ENCODE peak calls at places on chromosomes 2 and 18, in five cellular contexts. T, U, C, Y and H are unnamed samples.

GRCh38 chr2:101706819-101707177 is 9.3 kb downstream of the MAP4K4 start:
- DNase-seq in T (no peak), U (no peak), C (no peak), Y (no peak), H (no peak)

GRCh38 chr2:126802316-126802715 is 96.4 kb upstream of the TEX51 start:
- DNase-seq in T (no peak), U (no peak), C (no peak), Y (no peak), H (no peak)

GRCh38 chr2:202269585-202269984 is 4.0 kb downstream of the NOP58 start:
- DNase-seq in T (no peak), U (peak; percentile 24), C (peak; percentile 44), Y (no peak), H (no peak)

GRCh38 chr2:27356056-27356381 is 545 bp downstream of the GTF3C2 start:
- DNase-seq in T (no peak), U (peak; percentile 70), C (peak; percentile 86), Y (peak; percentile 80), H (no peak)

GRCh38 chr2:168490916-168491605 is 35.0 kb downstream of the CERS6 start:
- DNase-seq in T (no peak), U (no peak), C (peak; percentile 34), Y (no peak), H (no peak)

GRCh38 chr2:45382744-45383143 is 228.3 kb downstream of the SRBD1 start:
- DNase-seq in T (no peak), U (no peak), C (peak; percentile 6), Y (no peak), H (no peak)

GRCh38 chr2:151999058-151999457 is 99.8 kb downstream of the CACNB4 start:
- DNase-seq in T (peak; percentile 62), U (peak; percentile 72), C (peak; percentile 80), Y (peak; percentile 77), H (peak; percentile 9)

GRCh38 chr2:26017464-26018183 is 16.3 kb upstream of the RAB10 start:
- DNase-seq in T (no peak), U (no peak), C (no peak), Y (no peak), H (no peak)

GRCh38 chr2:126776701-126777619 is 121.0 kb downstream of the GYPC start:
- DNase-seq in T (peak; percentile 22), U (peak; percentile 86), C (peak; percentile 85), Y (peak; percentile 40), H (peak; percentile 71)

GRCh38 chr18:13635046-13635445 is 91.3 kb downstream of the FAM210A start:
- DNase-seq in T (no peak), U (no peak), C (no peak), Y (no peak), H (no peak)

DNA sequence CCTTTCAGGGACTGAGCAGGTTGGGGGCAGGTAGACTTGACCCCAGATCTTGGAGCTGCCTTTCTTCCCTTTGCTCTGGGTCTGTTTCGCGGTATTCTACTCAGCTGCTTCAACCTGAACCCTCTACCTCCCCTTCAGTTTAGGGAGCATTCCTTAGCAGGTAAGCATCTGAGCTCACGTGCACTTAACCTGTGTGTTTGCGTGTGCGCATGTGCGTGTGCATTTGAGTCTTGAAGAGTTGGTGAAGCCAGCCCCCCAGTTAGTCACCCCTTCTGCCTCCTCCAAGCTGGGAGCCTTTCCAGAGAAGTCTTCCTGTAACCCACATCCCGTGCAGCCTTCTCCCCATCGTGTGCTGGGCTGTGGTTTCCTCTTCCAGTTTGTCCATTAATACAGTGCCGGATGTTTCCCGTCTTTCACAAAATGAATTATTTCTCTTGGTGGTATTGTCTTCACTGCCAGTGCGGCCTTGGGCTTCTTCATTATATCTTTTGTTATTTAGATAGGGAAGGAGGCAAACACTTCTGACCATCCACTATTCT is 33.2 kb downstream of the B3GNT2 start:
- DNase-seq in T (no peak), U (no peak), C (no peak), Y (no peak), H (no peak)
- TF ChIP-seq JUND in T (no peak), U (no peak), C (no peak), Y (no peak), H (no peak)

GRCh38 chr2:216921057-216921456 is 61.2 kb upstream of the TNP1 start:
- DNase-seq in T (no peak), U (no peak), C (no peak), Y (no peak), H (no peak)

GRCh38 chr2:216923706-216924105 is 63.8 kb upstream of the TNP1 start:
- DNase-seq in T (no peak), U (no peak), C (no peak), Y (no peak), H (no peak)

GRCh38 chr2:216925632-216926366 is 65.9 kb upstream of the TNP1 start:
- DNase-seq in T (no peak), U (no peak), C (no peak), Y (no peak), H (no peak)

GRCh38 chr2:216920150-216920846 is 60.4 kb upstream of the TNP1 start:
- DNase-seq in T (no peak), U (no peak), C (peak; percentile 20), Y (no peak), H (no peak)

GRCh38 chr2:216922170-216922780 is 62.4 kb upstream of the TNP1 start:
- DNase-seq in T (no peak), U (no peak), C (no peak), Y (no peak), H (no peak)
- TF ChIP-seq JUND in T (no peak), U (no peak), C (no peak), Y (no peak), H (no peak)

GRCh38 chr2:15937105-15937881 is 3.1 kb upstream of the MYCN start:
- DNase-seq in T (no peak), U (no peak), C (no peak), Y (no peak), H (no peak)

GRCh38 chr2:15935189-15935588 is 5.2 kb upstream of the MYCN start:
- DNase-seq in T (no peak), U (no peak), C (no peak), Y (no peak), H (no peak)

GRCh38 chr2:15936277-15937104 is 3.9 kb upstream of the MYCN start:
- DNase-seq in T (no peak), U (no peak), C (no peak), Y (no peak), H (no peak)

GRCh38 chr2:15934291-15934945 is 5.9 kb upstream of the MYCN start:
- DNase-seq in T (no peak), U (no peak), C (no peak), Y (no peak), H (no peak)

DNA sequence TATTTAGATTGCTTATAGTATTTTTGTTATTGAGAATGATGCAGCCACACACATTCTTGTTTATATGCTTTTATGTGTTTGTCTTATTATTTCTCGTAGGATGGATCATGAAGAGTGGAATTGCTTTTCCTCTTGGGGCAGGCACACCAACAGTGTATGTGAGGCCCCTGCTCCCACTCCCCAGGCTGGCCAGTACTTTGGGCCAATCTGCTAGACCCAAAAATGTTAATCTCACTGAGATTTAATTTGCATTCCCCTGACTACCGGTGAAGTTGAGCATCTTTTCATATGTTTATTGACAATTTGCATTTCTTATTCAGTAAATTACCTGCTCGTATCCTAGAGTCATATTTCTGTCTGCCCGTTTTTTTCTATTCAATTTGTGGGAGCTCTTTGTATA is 4.7 kb upstream of the MYCN start:
- DNase-seq in T (no peak), U (no peak), C (no peak), Y (no peak), H (no peak)
- TF ChIP-seq JUND in T (no peak), U (no peak), C (no peak), Y (no peak), H (no peak)

GRCh38 chr18:61531891-61532290 is 198.7 kb downstream of the CDH20 start:
- DNase-seq in T (no peak), U (no peak), C (no peak), Y (no peak), H (no peak)
- TF ChIP-seq JUND in T (no peak), U (no peak), C (no peak), Y (no peak), H (no peak)

DNA sequence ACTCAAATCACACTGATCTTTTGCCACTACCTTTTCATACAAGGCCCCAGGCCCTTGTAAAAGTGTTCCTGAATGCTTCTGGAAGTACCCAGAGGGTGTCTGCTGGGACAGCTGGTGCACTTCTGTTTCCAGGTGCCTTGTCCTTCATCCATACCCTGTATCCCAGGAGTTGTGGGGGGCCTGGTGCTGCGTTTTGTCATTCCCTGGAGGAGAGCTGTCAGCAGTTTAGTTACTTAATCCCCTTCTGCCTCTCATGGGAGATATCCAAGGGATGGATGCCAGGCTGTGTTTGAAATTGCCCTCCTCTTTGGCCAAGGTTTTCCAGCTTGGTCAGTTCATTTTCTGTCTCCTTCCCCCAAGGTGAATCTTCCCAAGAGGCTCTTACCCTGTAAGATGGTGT is 158.3 kb downstream of the WDSUB1 start:
- DNase-seq in T (no peak), U (no peak), C (no peak), Y (no peak), H (no peak)
- TF ChIP-seq JUND in T (no peak), U (no peak), C (no peak), Y (no peak), H (no peak)

GRCh38 chr2:54240515-54241219 is 15.4 kb downstream of the TSPYL6 start:
- DNase-seq in T (no peak), U (no peak), C (no peak), Y (no peak), H (no peak)
- TF ChIP-seq JUND in T (no peak), U (no peak), C (no peak), Y (no peak), H (no peak)